ENCODE peak calls at places on chromosomes 2 and 18, in ten cellular contexts. P is A549, T is fibroblast of lung, W is upper lobe of right lung, N is esophagus squamous epithelium, R is C1 segment of cervical spinal cord, G is BJ, A is choroid plexus epithelial cell, M is T-helper 1 cell, Y is HT1080. L is an unnamed sample.

GRCh38 chr18:25650201-25650941 is 298.4 kb upstream of the ZNF521 start:
- DNase-seq in P (no peak), T (peak), W (no peak), N (no peak), R (no peak), G (peak), A (peak), M (no peak), Y (peak), L (no peak)

GRCh38 chr18:79378416-79379250 is 17.1 kb upstream of the NFATC1 start:
- DNase-seq in P (peak), T (peak), W (peak), N (no peak), R (peak), G (no peak), A (peak), M (peak), Y (peak), L (peak)

GRCh38 chr2:133476931-133477613 is 91.2 kb downstream of the NCKAP5 start:
- DNase-seq in P (no peak), T (no peak), W (no peak), N (no peak), R (no peak), G (no peak), A (no peak), M (no peak), Y (no peak), L (no peak)

GRCh38 chr2:226362991-226363390 is 436.6 kb downstream of the IRS1 start:
- DNase-seq in P (no peak), T (peak), W (no peak), N (no peak), R (no peak), G (no peak), A (peak), M (no peak), Y (peak), L (no peak)

GRCh38 chr18:12921178-12921577 is 26.6 kb upstream of the SEH1L start:
- DNase-seq in P (no peak), T (no peak), W (no peak), N (no peak), R (no peak), G (no peak), A (no peak), M (peak), Y (peak), L (no peak)

GRCh38 chr2:11867926-11868325 is 121.5 kb downstream of the LPIN1 start:
- DNase-seq in P (no peak), T (no peak), W (no peak), N (no peak), R (no peak), G (no peak), A (no peak), M (no peak), Y (no peak), L (no peak)

GRCh38 chr2:165157160-165157559 is 46.7 kb downstream of the SCN3A start:
- DNase-seq in P (no peak), T (no peak), W (no peak), N (no peak), R (no peak), G (no peak), A (no peak), M (no peak), Y (no peak), L (no peak)

GRCh38 chr2:223648755-223649154 is 46.6 kb upstream of the SCG2 start:
- DNase-seq in P (no peak), T (no peak), W (no peak), N (no peak), R (no peak), G (no peak), A (no peak), M (no peak), Y (no peak), L (no peak)

GRCh38 chr2:118319271-118319684 is 231.0 kb downstream of the INSIG2 start:
- DNase-seq in P (no peak), T (no peak), W (no peak), N (no peak), R (no peak), G (no peak), A (no peak), M (no peak), Y (no peak), L (no peak)

GRCh38 chr2:159177957-159178356 is 108.5 kb downstream of the WDSUB1 start:
- DNase-seq in P (no peak), T (no peak), W (no peak), N (no peak), R (no peak), G (no peak), A (no peak), M (no peak), Y (no peak), L (no peak)

GRCh38 chr18:58454406-58455061 is 174.4 kb downstream of the ALPK2 start:
- DNase-seq in P (no peak), T (no peak), W (no peak), N (no peak), R (no peak), G (no peak), A (no peak), M (no peak), Y (peak), L (no peak)

GRCh38 chr18:47844828-47845227 is 85.6 kb downstream of the SMAD2 start:
- DNase-seq in P (no peak), T (no peak), W (no peak), N (no peak), R (no peak), G (no peak), A (no peak), M (no peak), Y (no peak), L (no peak)

GRCh38 chr2:239197146-239197545 is 203.7 kb downstream of the HDAC4 start:
- DNase-seq in P (no peak), T (no peak), W (peak), N (no peak), R (no peak), G (no peak), A (no peak), M (no peak), Y (no peak), L (peak)

GRCh38 chr2:239187464-239188253 is 213.2 kb downstream of the HDAC4 start:
- DNase-seq in P (no peak), T (no peak), W (peak), N (no peak), R (no peak), G (no peak), A (no peak), M (no peak), Y (no peak), L (peak)